ENCODE peak calls at places on chromosomes 7 and 10, in nine cellular contexts. Y is CD8-positive, alpha-beta T cell; H is iris pigment epithelial cell; E is NCI-H1092 treated with DMSO at 0.1 percent for 48 hours; B is mucosa of descending colon; T is endothelial cell; P is choroid plexus epithelial cell; Z is T-helper 2 cell; M is stimulated activated CD4-positive, alpha-beta T cell treated with anti-CD3 and anti-CD28 coated beads, Interleukin-2, amount 100 ng/mL, for 24 hours. W is an unnamed sample.

GRCh38 chr7:143013473-143013872 is 13.5 kb downstream of the OR9A2 start:
- DNase-seq in E (no peak), H (peak), M (no peak), T (no peak), B (no peak), Y (no peak), P (peak), Z (no peak), W (no peak)

GRCh38 chr10:133405272-133405671 is 11.3 kb downstream of the MTG1 start:
- DNase-seq in Y (no peak), M (no peak), E (no peak), P (peak), T (no peak), B (no peak), Z (no peak), H (peak), W (no peak)

GRCh38 chr7:155580367-155580766 is 34.0 kb upstream of the CNPY1 start:
- DNase-seq in M (peak), B (no peak), P (no peak), H (no peak), T (no peak), E (no peak), Z (no peak), Y (no peak), W (peak)

GRCh38 chr7:145009866-145010265 is 174.0 kb upstream of the TPK1 start:
- DNase-seq in T (no peak), B (no peak), Z (no peak), E (no peak), M (no peak), Y (no peak), H (no peak), P (no peak), W (no peak)

GRCh38 chr7:80644054-80644453 is 5.6 kb downstream of the CD36 start:
- DNase-seq in B (no peak), P (no peak), Y (no peak), M (no peak), H (no peak), Z (no peak), T (no peak), E (no peak), W (no peak)

GRCh38 chr7:140217750-140218501 is 41.1 kb upstream of the KDM7A start:
- DNase-seq in Z (no peak), B (no peak), H (no peak), P (no peak), T (no peak), E (no peak), M (no peak), Y (no peak), W (no peak)

GRCh38 chr10:71860243-71861029 is 9.4 kb upstream of the PSAP start:
- DNase-seq in Z (no peak), E (peak), H (peak), M (peak), B (peak), T (peak), P (peak), Y (no peak), W (peak)

GRCh38 chr10:121846555-121846954 is 81.3 kb downstream of the ATE1 start:
- DNase-seq in T (no peak), H (no peak), B (no peak), M (no peak), P (no peak), E (no peak), Z (no peak), Y (no peak), W (no peak)

GRCh38 chr10:4068255-4069028 is 283.4 kb upstream of the KLF6 start:
- DNase-seq in H (no peak), P (no peak), Y (no peak), E (no peak), M (no peak), T (no peak), Z (no peak), B (peak), W (no peak)

GRCh38 chr7:40230086-40230485 is 95.3 kb downstream of the SUGCT start:
- DNase-seq in Y (no peak), M (no peak), H (peak), P (peak), B (no peak), Z (no peak), E (no peak), T (no peak), W (no peak)

GRCh38 chr7:53292341-53292740 is 256.9 kb downstream of the POM121L12 start:
- DNase-seq in B (no peak), T (no peak), H (no peak), M (no peak), P (no peak), E (no peak), Y (no peak), Z (no peak), W (no peak)

GRCh38 chr10:775245-776075 is 86.0 kb upstream of the DIP2C start:
- DNase-seq in B (no peak), H (no peak), Z (no peak), P (no peak), Y (no peak), M (no peak), T (no peak), E (no peak), W (no peak)

GRCh38 chr7:102439963-102440795 is 6.8 kb downstream of the ORAI2 start:
- DNase-seq in T (no peak), P (peak), E (no peak), H (peak), M (no peak), Y (no peak), B (no peak), Z (no peak), W (no peak)

GRCh38 chr7:100127866-100128601 is 1.3 kb downstream of the MBLAC1 start:
- DNase-seq in Z (no peak), B (no peak), Y (peak), P (peak), T (peak), M (peak), H (peak), E (no peak), W (no peak)

GRCh38 chr10:24685958-24686540 is 37.6 kb downstream of the ARHGAP21 start:
- DNase-seq in B (no peak), P (peak), M (no peak), T (no peak), H (peak), Y (no peak), Z (no peak), E (no peak), W (no peak)

GRCh38 chr10:16933799-16934198 is 116.6 kb upstream of the RSU1 start:
- DNase-seq in Y (no peak), P (peak), H (no peak), E (no peak), Z (no peak), T (no peak), B (no peak), M (no peak), W (no peak)

GRCh38 chr10:61184429-61184828 is 240.4 kb upstream of the RHOBTB1 start:
- DNase-seq in M (no peak), B (no peak), T (no peak), H (no peak), P (no peak), Y (no peak), Z (no peak), E (no peak), W (no peak)

GRCh38 chr10:62194924-62195674 is 73.5 kb downstream of the RTKN2 start:
- DNase-seq in E (no peak), T (no peak), M (no peak), P (no peak), B (no peak), H (no peak), Y (no peak), Z (no peak), W (no peak)

GRCh38 chr7:98051118-98051744 is 55.4 kb upstream of the LMTK2 start:
- DNase-seq in M (peak), H (no peak), E (peak), P (no peak), Z (peak), Y (peak), T (peak), B (peak), W (peak)

GRCh38 chr10:5078781-5079180 is 15.4 kb upstream of the AKR1C3 start:
- DNase-seq in B (no peak), P (no peak), E (no peak), M (no peak), Z (no peak), H (no peak), T (no peak), Y (no peak), W (no peak)

GRCh38 chr10:19638173-19638872 is 177.9 kb upstream of the PLXDC2 start:
- DNase-seq in Y (no peak), Z (no peak), E (no peak), M (no peak), T (no peak), P (peak), B (peak), H (peak), W (no peak)

GRCh38 chr10:73887038-73888015 is 13.0 kb upstream of the CAMK2G start:
- DNase-seq in E (peak), Z (no peak), M (no peak), T (peak), B (peak), Y (no peak), H (peak), P (peak), W (no peak)

GRCh38 chr10:117442521-117442920 is 67.3 kb upstream of the PDZD8 start:
- DNase-seq in Y (no peak), M (no peak), H (no peak), P (no peak), Z (no peak), T (no peak), E (no peak), B (no peak), W (no peak)

GRCh38 chr10:128125416-128125943 is 743 bp downstream of the MKI67 start:
- DNase-seq in B (peak), P (no peak), Y (no peak), E (no peak), H (no peak), Z (no peak), T (no peak), M (peak), W (no peak)

GRCh38 chr10:131725736-131726459 is 174.9 kb upstream of the PPP2R2D start:
- DNase-seq in Z (no peak), Y (peak), M (no peak), P (no peak), T (no peak), E (no peak), H (no peak), B (no peak), W (no peak)

GRCh38 chr10:100614416-100614815 is 78.7 kb downstream of the HIF1AN start:
- DNase-seq in B (no peak), Y (peak), T (no peak), Z (no peak), E (no peak), P (no peak), M (no peak), H (no peak), W (no peak)

GRCh38 chr10:31010062-31010461 is 21.6 kb downstream of the ZNF438 start:
- DNase-seq in E (no peak), B (no peak), Z (no peak), M (no peak), T (no peak), P (no peak), H (no peak), Y (no peak), W (no peak)

GRCh38 chr7:127654404-127655392 is 2.7 kb downstream of the SND1 start:
- DNase-seq in B (no peak), T (no peak), H (peak), Y (no peak), E (no peak), P (peak), M (no peak), Z (no peak), W (no peak)